ENCODE peak calls at places on chromosomes 13 and 19, in four cellular contexts. J, M, L and P are unnamed samples.

GRCh38 chr19:21084343-21084742 is 2.3 kb downstream of the ZNF714 start:
- DNase-seq in J (no peak), M (no peak), L (peak; percentile 12), P (no peak)

GRCh38 chr19:23203841-23204344 is 46.3 kb downstream of the ZNF724 start:
- DNase-seq in J (no peak), M (no peak), L (no peak), P (no peak)

GRCh38 chr13:20197361-20197834 is 4.7 kb upstream of the GJB2 start:
- DNase-seq in J (peak; percentile 41), M (no peak), L (no peak), P (no peak)

GRCh38 chr13:76884167-76884566 is 2.0 kb downstream of the KCTD12 start:
- DNase-seq in J (no peak), M (no peak), L (no peak), P (no peak)

GRCh38 chr13:81987677-81988357 is 1646.9 kb upstream of the SPRY2 start:
- DNase-seq in J (no peak), M (no peak), L (no peak), P (peak; percentile 75)

GRCh38 chr19:48624791-48625723 is 5.8 kb downstream of the SPHK2 start:
- DNase-seq in J (no peak), M (no peak), L (no peak), P (no peak)

GRCh38 chr13:83878691-83879410 is 3.4 kb downstream of the SLITRK1 start:
- DNase-seq in J (no peak), M (peak; percentile 45), L (no peak), P (no peak)

GRCh38 chr13:111515648-111516047 is 195.2 kb downstream of the TEX29 start:
- DNase-seq in J (no peak), M (no peak), L (no peak), P (no peak)

GRCh38 chr19:41595258-41595889 is 19.4 kb downstream of the CEACAM21 start:
- DNase-seq in J (peak; percentile 61), M (peak; percentile 52), L (peak; percentile 40), P (peak; percentile 48)

GRCh38 chr13:90104764-90105163 is 1242.7 kb upstream of the MIR17HG start:
- DNase-seq in J (no peak), M (no peak), L (no peak), P (no peak)

GRCh38 chr13:44234566-44234965 is 139.1 kb upstream of the SERP2 start:
- DNase-seq in J (no peak), M (no peak), L (no peak), P (no peak)

GRCh38 chr13:51202477-51203046 is 19.6 kb upstream of the FAM124A start:
- DNase-seq in J (no peak), M (no peak), L (no peak), P (no peak)

GRCh38 chr19:13764821-13765394 is 586 bp downstream of the MRI1 start:
- DNase-seq in J (no peak), M (peak; percentile 55), L (no peak), P (no peak)

GRCh38 chr13:64917566-64917965 is 2312.6 kb downstream of the PCDH9 start:
- DNase-seq in J (no peak), M (no peak), L (no peak), P (no peak)

GRCh38 chr13:47949799-47950198 is 51.3 kb downstream of the SUCLA2 start:
- DNase-seq in J (no peak), M (no peak), L (no peak), P (no peak)

GRCh38 chr19:2775556-2776430 is 7.3 kb downstream of the SGTA start:
- DNase-seq in J (peak; percentile 88), M (no peak), L (no peak), P (no peak)

GRCh38 chr13:112977525-112977924 is 8.5 kb downstream of the MCF2L start:
- DNase-seq in J (no peak), M (no peak), L (no peak), P (no peak)

GRCh38 chr19:51382004-51382403 is 5.8 kb downstream of the LIM2 start:
- DNase-seq in J (no peak), M (no peak), L (no peak), P (no peak)

GRCh38 chr13:97018029-97018819 is 23.9 kb upstream of the OXGR1 start:
- DNase-seq in J (peak; percentile 36), M (peak; percentile 58), L (no peak), P (peak; percentile 46)

GRCh38 chr13:111561091-111561778 is 240.8 kb downstream of the TEX29 start:
- DNase-seq in J (no peak), M (no peak), L (no peak), P (no peak)

GRCh38 chr13:114096811-114097503 is 35.5 kb downstream of the RASA3 start:
- DNase-seq in J (no peak), M (no peak), L (no peak), P (no peak)

GRCh38 chr19:21603431-21604153 is 98.2 kb downstream of the ZNF429 start:
- DNase-seq in J (no peak), M (no peak), L (no peak), P (no peak)

GRCh38 chr13:47233734-47234133 is 336.9 kb upstream of the HTR2A start:
- DNase-seq in J (no peak), M (no peak), L (no peak), P (no peak)

GRCh38 chr13:108214511-108215383 is 589 bp downstream of the LIG4 start:
- DNase-seq in J (no peak), M (no peak), L (no peak), P (no peak)

GRCh38 chr13:27808866-27809546 is 16.7 kb downstream of the GSX1 start:
- DNase-seq in J (no peak), M (no peak), L (no peak), P (no peak)

GRCh38 chr13:32530841-32531253 is 7.7 kb downstream of the N4BP2L2 start:
- DNase-seq in J (no peak), M (no peak), L (peak; percentile 23), P (no peak)

GRCh38 chr19:33473644-33474305 is 47.8 kb downstream of the PEPD start:
- DNase-seq in J (no peak), M (no peak), L (no peak), P (no peak)

GRCh38 chr13:91359071-91359470 is 11.6 kb downstream of the MIR17HG start:
- DNase-seq in J (no peak), M (no peak), L (no peak), P (no peak)

GRCh38 chr19:6551607-6552450 is 21.0 kb downstream of the TNFSF9 start:
- DNase-seq in J (peak; percentile 45), M (peak; percentile 86), L (no peak), P (peak; percentile 27)

GRCh38 chr13:109784590-109785140 is 1.7 kb downstream of the IRS2 start:
- DNase-seq in J (no peak), M (peak; percentile 89), L (no peak), P (peak; percentile 49)

GRCh38 chr19:14632286-14632685 is 42.4 kb downstream of the ADGRE3 start:
- DNase-seq in J (peak; percentile 32), M (no peak), L (peak; percentile 40), P (peak; percentile 54)

DNA sequence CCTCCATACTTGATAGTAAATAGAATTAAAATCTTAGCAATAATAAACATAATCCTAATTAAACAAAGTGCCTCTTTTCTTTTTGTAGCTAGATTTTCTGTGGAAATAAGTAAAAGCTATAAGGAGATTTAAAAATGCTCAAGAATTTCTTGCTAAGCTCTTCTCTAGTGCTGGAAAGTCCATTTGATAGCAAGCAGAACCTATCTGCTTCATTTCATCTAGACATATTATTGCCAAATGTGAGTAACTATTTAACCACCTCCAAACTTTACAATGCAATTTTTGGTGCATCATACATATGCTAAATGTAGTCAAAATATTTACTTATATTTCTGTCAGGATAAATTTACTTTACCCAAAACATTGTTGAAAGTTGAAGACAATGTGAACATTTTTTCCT is 109.5 kb upstream of the POSTN start:
- DNase-seq in J (no peak), M (no peak), L (no peak), P (no peak)
- TF ChIP-seq SUZ12 in J (no peak), M (no peak), L (no peak), P (no peak)

GRCh38 chr19:18474366-18474887 is 36.5 kb upstream of the ISYNA1 start:
- DNase-seq in J (no peak), M (no peak), L (no peak), P (no peak)

GRCh38 chr19:18475762-18476331 is 37.9 kb upstream of the ISYNA1 start:
- DNase-seq in J (peak; percentile 75), M (no peak), L (no peak), P (no peak)

GRCh38 chr19:18475004-18475453 is 37.1 kb upstream of the ISYNA1 start:
- DNase-seq in J (no peak), M (no peak), L (no peak), P (no peak)

GRCh38 chr19:18473003-18473705 is 35.2 kb upstream of the ISYNA1 start:
- DNase-seq in J (no peak), M (no peak), L (no peak), P (no peak)

DNA sequence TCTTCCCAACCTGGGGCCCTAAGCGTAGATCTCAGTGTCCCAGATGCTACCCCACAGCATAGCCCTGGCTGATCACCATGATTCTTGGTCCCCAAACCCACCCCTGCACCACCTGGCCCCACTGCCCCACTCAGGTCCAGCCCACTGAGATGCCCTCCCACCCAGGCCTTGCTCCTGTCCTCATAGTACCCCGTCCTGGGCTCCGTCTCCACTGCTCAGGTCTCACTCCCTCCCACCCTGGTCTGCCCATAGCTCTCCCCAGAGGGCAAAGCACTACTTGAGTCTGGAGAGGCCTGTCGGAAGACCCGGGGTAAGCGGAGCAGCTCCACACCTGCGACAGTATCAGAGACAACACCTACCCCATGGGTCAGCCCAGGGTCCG is 35.8 kb upstream of the ISYNA1 start:
- DNase-seq in J (no peak), M (no peak), L (no peak), P (no peak)
- H3K9ac ChIP-seq in J (no peak overlapping the region), M (no peak overlapping the region), L (no peak overlapping the region), P (no peak overlapping the region)

GRCh38 chr19:31347828-31348314 is 1.4 kb downstream of the TSHZ3 start:
- DNase-seq in J (no peak), M (no peak), L (no peak), P (no peak)
- H3K4me3 ChIP-seq in J (no peak overlapping the region), M (peak overlapping the region; percentile 73), L (no peak overlapping the region), P (no peak overlapping the region)

GRCh38 chr19:35042954-35043604 is 1.6 kb downstream of the HPN start:
- DNase-seq in J (peak; percentile 43), M (no peak), L (no peak), P (no peak)

GRCh38 chr19:35046461-35046860 is 4.9 kb downstream of the HPN start:
- DNase-seq in J (no peak), M (no peak), L (no peak), P (no peak)

GRCh38 chr19:35045667-35046300 is 4.3 kb downstream of the HPN start:
- DNase-seq in J (no peak), M (no peak), L (peak; percentile 16), P (no peak)

GRCh38 chr19:35043906-35044305 is 2.4 kb downstream of the HPN start:
- DNase-seq in J (no peak), M (no peak), L (no peak), P (no peak)

DNA sequence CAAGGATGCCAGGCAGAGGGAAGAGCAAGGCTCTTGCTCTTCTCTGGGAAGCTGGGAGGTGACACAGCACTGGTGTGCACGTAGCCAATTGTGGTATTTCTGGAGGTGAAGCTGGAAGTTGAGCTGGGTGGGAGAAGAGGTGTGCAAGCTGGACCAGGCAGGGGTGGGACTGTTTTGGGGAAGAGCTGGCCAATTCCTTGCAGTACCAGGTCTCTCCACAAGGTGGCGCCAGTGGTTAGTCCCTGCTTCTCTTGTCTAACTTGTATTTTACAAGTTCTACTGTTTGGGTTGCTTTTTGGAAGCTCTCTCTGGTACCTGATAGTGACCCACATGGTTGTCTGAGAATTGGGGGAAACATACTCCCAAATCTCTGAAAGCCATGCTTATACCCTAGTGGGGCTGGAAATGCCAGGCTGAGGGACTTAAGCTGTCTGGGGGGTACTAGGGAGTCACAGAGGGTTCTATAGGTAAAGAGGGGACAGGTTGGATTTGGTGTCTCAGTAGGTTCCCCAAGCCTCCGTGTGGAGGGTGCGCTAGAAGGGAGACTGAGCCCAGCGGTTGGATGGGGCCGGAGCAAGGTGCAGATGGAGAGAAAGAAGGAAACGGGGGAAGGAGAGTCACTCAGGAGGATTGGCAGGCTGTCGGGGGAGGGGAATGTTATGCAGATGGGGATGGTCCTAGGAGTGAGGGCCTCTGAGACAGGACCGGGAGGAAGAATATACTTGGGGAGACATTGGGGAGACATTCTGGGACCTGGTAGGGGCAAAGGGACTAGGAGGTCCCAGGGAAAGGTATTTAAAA is 3.0 kb downstream of the HPN start:
- DNase-seq in J (peak; percentile 28), M (peak; percentile 95), L (no peak), P (no peak)
- TF ChIP-seq SUZ12 in J (no peak), M (no peak), L (no peak), P (no peak)